ENCODE peak calls at places on chromosomes 2 and 18, in nine cellular contexts. V is SK-N-SH, R is breast epithelium, N is K562, C is transverse colon, D is HCT116, P is H1, K is vagina, E is stomach. B is an unnamed sample.

GRCh38 chr2:33304032-33304864 is 172.2 kb upstream of the RASGRP3 start:
- DNase-seq in V (no peak), R (no peak), N (no peak), C (no peak), D (peak; percentile 2), P (no peak), K (no peak), E (no peak), B (no peak)

GRCh38 chr2:226124548-226125011 is 675.0 kb downstream of the IRS1 start:
- DNase-seq in V (no peak), R (no peak), N (no peak), C (no peak), D (peak; percentile 90), P (no peak), K (no peak), E (no peak), B (no peak)

GRCh38 chr18:56873441-56874140 is 222.4 kb downstream of the WDR7 start:
- DNase-seq in V (no peak), R (no peak), N (no peak), C (no peak), D (no peak), P (peak; percentile 57), K (no peak), E (no peak), B (no peak)

GRCh38 chr2:170848587-170848986 is 31.9 kb downstream of the GAD1 start:
- DNase-seq in V (no peak), R (no peak), N (no peak), C (no peak), D (no peak), P (no peak), K (no peak), E (no peak), B (no peak)

GRCh38 chr2:80417737-80418136 is 113.2 kb upstream of the LRRTM1 start:
- DNase-seq in V (no peak), R (no peak), N (no peak), C (no peak), D (no peak), P (no peak), K (no peak), E (no peak), B (no peak)

GRCh38 chr2:144539170-144539863 is 19.4 kb upstream of the ZEB2 start:
- DNase-seq in V (no peak), R (no peak), N (no peak), C (no peak), D (no peak), P (no peak), K (no peak), E (no peak), B (no peak)

GRCh38 chr18:75341267-75341666 is 86.2 kb downstream of the SMIM21 start:
- DNase-seq in V (no peak), R (no peak), N (no peak), C (no peak), D (no peak), P (no peak), K (no peak), E (no peak), B (no peak)

GRCh38 chr2:3647831-3648651 is 10.0 kb upstream of the ALLC start:
- DNase-seq in V (no peak), R (no peak), N (no peak), C (no peak), D (no peak), P (no peak), K (no peak), E (no peak), B (no peak)

GRCh38 chr2:227805578-227805977 is 8.1 kb upstream of the CCL20 start:
- DNase-seq in V (no peak), R (no peak), N (no peak), C (no peak), D (no peak), P (no peak), K (no peak), E (no peak), B (no peak)

GRCh38 chr2:129337076-129337475 is 642.4 kb upstream of the RAB6C start:
- DNase-seq in V (no peak), R (no peak), N (no peak), C (no peak), D (no peak), P (no peak), K (no peak), E (no peak), B (no peak)

GRCh38 chr2:69605332-69605731 is 38.2 kb downstream of the AAK1 start:
- DNase-seq in V (no peak), R (no peak), N (no peak), C (no peak), D (no peak), P (no peak), K (no peak), E (no peak), B (no peak)

GRCh38 chr2:132267372-132267771 is 105.6 kb upstream of the ANKRD30BL start:
- DNase-seq in V (no peak), R (no peak), N (peak; percentile 0), C (no peak), D (no peak), P (no peak), K (no peak), E (no peak), B (no peak)

DNA sequence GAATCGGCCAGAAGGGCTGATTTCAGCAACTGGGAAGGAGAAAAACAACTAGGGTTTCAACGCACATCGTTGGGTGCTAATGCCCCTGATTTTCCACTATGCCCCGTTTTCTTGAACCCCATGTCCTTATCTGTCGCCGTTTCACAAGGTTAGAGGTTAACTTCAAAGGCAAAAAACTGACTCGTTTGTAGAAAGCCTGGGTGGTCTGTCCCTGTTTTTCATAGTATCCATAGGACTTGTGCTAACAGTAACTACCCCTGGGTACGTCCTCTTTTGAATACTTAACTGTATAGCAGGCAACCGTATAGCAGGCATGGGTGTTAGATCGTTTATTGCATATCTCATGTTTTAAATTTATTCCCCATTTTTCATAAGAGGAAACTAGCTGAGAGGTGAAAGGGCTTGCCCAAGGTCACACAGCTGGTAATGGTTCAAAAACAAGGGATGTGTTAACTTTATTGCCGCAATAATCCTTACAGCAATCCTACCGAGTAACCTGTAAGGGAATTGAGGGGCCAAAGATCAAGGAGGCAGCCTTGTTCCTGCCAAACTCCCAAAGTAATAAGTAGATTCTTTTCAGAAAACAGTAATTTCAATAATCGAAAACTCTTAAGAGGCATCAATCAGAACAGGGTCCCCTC is 897 bp upstream of the MGAT4A start:
- DNase-seq in V (no peak), R (no peak), N (no peak), C (peak; percentile 59), D (no peak), P (no peak), K (no peak), E (no peak), B (no peak)
- H3K4me3 ChIP-seq in V (peak overlapping the region; percentile 60), R (peak overlapping the region; percentile 71), N (peak overlapping the region; percentile 41), C (peak overlapping the region; percentile 87), D (peak overlapping the region; percentile 54), P (peak overlapping the region; percentile 61), K (peak overlapping the region; percentile 78), E (peak overlapping the region; percentile 71), B (peak overlapping the region; percentile 58)

DNA sequence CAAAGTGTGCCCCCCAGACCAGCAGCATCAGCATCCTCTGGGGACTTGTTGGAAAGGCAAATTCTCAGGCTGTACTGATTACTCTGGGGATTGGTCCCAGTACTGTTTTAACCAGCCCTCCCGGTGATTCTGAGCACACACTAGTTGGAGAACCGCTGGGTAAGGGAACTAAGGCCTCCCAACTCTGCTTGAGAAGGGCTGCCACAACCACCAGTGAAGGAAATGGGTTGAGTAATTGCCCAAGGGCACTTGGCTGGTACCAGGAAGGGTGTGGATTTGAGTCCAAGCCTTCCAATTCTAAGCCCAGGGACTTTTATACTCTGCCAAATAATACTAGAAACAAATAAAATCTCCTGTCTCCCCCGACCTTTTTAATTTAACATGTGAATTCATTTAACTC is 219.9 kb downstream of the SETBP1 start:
- DNase-seq in V (no peak), R (no peak), N (no peak), C (no peak), D (no peak), P (no peak), K (no peak), E (no peak), B (no peak)
- TF ChIP-seq POLR2AphosphoS5 in V (no peak), R (no peak), N (no peak), C (no peak), D (no peak), P (no peak), K (no peak), E (no peak), B (no peak)

GRCh38 chr2:1718339-1719220 is 25.7 kb downstream of the PXDN start:
- DNase-seq in V (peak; percentile 60), R (no peak), N (no peak), C (no peak), D (no peak), P (no peak), K (peak; percentile 70), E (no peak), B (no peak)

GRCh38 chr2:1726558-1726957 is 17.8 kb downstream of the PXDN start:
- DNase-seq in V (no peak), R (no peak), N (no peak), C (no peak), D (no peak), P (no peak), K (no peak), E (no peak), B (no peak)

GRCh38 chr2:1723397-1724042 is 20.8 kb downstream of the PXDN start:
- DNase-seq in V (no peak), R (peak; percentile 10), N (no peak), C (no peak), D (no peak), P (no peak), K (no peak), E (no peak), B (no peak)

GRCh38 chr2:1722692-1723091 is 21.6 kb downstream of the PXDN start:
- DNase-seq in V (no peak), R (no peak), N (no peak), C (no peak), D (no peak), P (no peak), K (no peak), E (no peak), B (no peak)

DNA sequence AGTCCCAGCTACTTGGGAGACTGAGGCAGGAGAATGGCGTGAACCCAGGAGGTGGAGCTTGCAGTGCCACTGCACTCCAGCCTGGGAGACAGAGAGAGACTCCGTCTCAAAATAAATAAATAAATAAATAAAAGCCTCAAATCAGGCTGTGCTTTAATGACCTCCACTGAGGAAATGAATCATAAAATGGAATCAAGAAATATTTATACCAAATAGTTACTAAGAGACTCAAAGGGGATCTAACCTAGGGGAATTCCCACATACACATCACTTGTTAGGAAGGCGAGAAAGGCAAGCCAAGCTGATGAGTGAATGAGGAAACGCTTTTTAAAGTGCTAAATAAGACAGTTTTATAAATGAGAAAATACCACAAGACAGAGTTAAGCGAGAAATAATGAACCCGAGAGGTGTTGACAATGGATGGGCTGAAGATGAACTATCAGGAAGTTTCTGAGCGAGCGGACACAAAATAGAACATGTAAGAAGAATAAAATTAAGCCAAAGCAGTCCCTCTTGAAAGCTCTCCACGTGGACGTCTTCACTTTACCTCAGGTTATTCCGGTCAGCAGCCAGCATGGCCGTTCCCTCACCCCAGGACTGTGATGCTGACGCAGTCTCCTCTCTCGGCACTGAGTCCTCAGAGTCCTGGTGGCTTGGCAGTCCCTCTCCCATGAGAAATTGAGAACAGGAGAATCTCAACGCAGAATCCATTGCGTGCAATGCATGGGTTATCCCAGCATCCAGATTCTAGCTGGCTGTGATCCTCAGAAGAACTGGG is 22.4 kb downstream of the PXDN start:
- DNase-seq in V (peak; percentile 35), R (peak; percentile 18), N (no peak), C (no peak), D (no peak), P (no peak), K (no peak), E (no peak), B (no peak)
- H3K4me3 ChIP-seq in V (no peak overlapping the region), R (no peak overlapping the region), N (no peak overlapping the region), C (no peak overlapping the region), D (no peak overlapping the region), P (no peak overlapping the region), K (no peak overlapping the region), E (no peak overlapping the region), B (no peak overlapping the region)

GRCh38 chr2:74199871-74200305 is 1.5 kb downstream of the MTHFD2 start:
- DNase-seq in V (no peak), R (no peak), N (no peak), C (no peak), D (no peak), P (no peak), K (peak; percentile 77), E (no peak), B (no peak)
- TF ChIP-seq POLR2AphosphoS5 in V (no peak), R (no peak), N (no peak), C (no peak), D (peak; percentile 34), P (peak; percentile 88), K (no peak), E (no peak), B (no peak)

B was measured in HL-60.